ENCODE peak calls at places on chromosomes 7 and 10, in ten cellular contexts. E is left ventricle myocardium inferior, B is MM.1S, J is foreskin keratinocyte, S is upper lobe of right lung, P is mammary epithelial cell, N is sigmoid colon, C is HCT116, X is suprapubic skin, L is lower lobe of right lung. V is an unnamed sample.

GRCh38 chr10:75611972-75612331 is 180.5 kb downstream of the LRMDA start:
- DNase-seq in E (no peak), B (no peak), J (no peak), S (no peak), P (no peak), N (no peak), C (no peak), X (no peak), L (no peak), V (no peak)

GRCh38 chr7:80184693-80185092 is 50.1 kb downstream of the GNAI1 start:
- DNase-seq in E (no peak), B (no peak), J (no peak), S (no peak), P (no peak), N (no peak), C (peak; percentile 51), X (no peak), L (no peak), V (no peak)

GRCh38 chr7:157560710-157561522 is 224.1 kb downstream of the DNAJB6 start:
- DNase-seq in E (no peak), B (no peak), J (no peak), S (no peak), P (no peak), N (peak; percentile 51), C (no peak), X (no peak), L (no peak), V (no peak)

GRCh38 chr7:151301471-151302462 is 39.8 kb upstream of the NUB1 start:
- DNase-seq in E (no peak), B (no peak), J (no peak), S (no peak), P (no peak), N (no peak), C (no peak), X (no peak), L (no peak), V (no peak)

GRCh38 chr10:79018591-79019011 is 50.2 kb upstream of the ZMIZ1 start:
- DNase-seq in E (no peak), B (no peak), J (peak; percentile 89), S (peak; percentile 62), P (peak; percentile 95), N (peak; percentile 30), C (no peak), X (peak; percentile 67), L (peak; percentile 40), V (no peak)

GRCh38 chr7:38862666-38863065 is 46.3 kb downstream of the VPS41 start:
- DNase-seq in E (no peak), B (no peak), J (no peak), S (no peak), P (no peak), N (no peak), C (no peak), X (no peak), L (no peak), V (no peak)

GRCh38 chr10:86169506-86170254 is 196.9 kb downstream of the GRID1 start:
- DNase-seq in E (no peak), B (no peak), J (no peak), S (peak; percentile 53), P (no peak), N (peak; percentile 39), C (no peak), X (peak; percentile 33), L (no peak), V (no peak)

GRCh38 chr10:21406595-21407218 is 118.8 kb downstream of the SKIDA1 start:
- DNase-seq in E (no peak), B (no peak), J (no peak), S (no peak), P (no peak), N (no peak), C (no peak), X (no peak), L (no peak), V (no peak)

GRCh38 chr7:2508327-2509231 is 11.0 kb upstream of the LFNG start:
- DNase-seq in E (peak; percentile 79), B (peak; percentile 65), J (no peak), S (peak; percentile 86), P (peak; percentile 68), N (peak; percentile 84), C (no peak), X (no peak), L (peak; percentile 86), V (no peak)

GRCh38 chr7:43117842-43118241 is 5.4 kb downstream of the HECW1 start:
- DNase-seq in E (no peak), B (no peak), J (no peak), S (no peak), P (no peak), N (no peak), C (no peak), X (no peak), L (no peak), V (no peak)

GRCh38 chr10:123522702-123523312 is 143.3 kb upstream of the GPR26 start:
- DNase-seq in E (no peak), B (peak; percentile 49), J (no peak), S (no peak), P (no peak), N (no peak), C (no peak), X (no peak), L (no peak), V (no peak)

GRCh38 chr10:101044117-101044516 is 13.1 kb downstream of the SFXN3 start:
- DNase-seq in E (no peak), B (no peak), J (no peak), S (no peak), P (no peak), N (no peak), C (no peak), X (no peak), L (peak; percentile 3), V (no peak)

GRCh38 chr10:101042118-101042517 is 11.1 kb downstream of the SFXN3 start:
- DNase-seq in E (no peak), B (no peak), J (no peak), S (no peak), P (no peak), N (no peak), C (no peak), X (no peak), L (no peak), V (no peak)

GRCh38 chr10:101042667-101043355 is 11.8 kb downstream of the SFXN3 start:
- DNase-seq in E (peak; percentile 97), B (peak; percentile 96), J (peak; percentile 92), S (peak; percentile 99), P (peak; percentile 96), N (peak; percentile 98), C (peak; percentile 97), X (peak; percentile 99), L (peak; percentile 100), V (peak; percentile 95)

GRCh38 chr10:101041252-101041761 is 10.3 kb downstream of the SFXN3 start:
- DNase-seq in E (peak; percentile 75), B (peak; percentile 78), J (peak; percentile 55), S (no peak), P (peak; percentile 70), N (peak; percentile 93), C (peak; percentile 85), X (peak; percentile 90), L (peak; percentile 74), V (peak; percentile 74)

GRCh38 chr10:101043356-101043707 is 12.3 kb downstream of the SFXN3 start:
- DNase-seq in E (no peak), B (no peak), J (no peak), S (no peak), P (no peak), N (no peak), C (no peak), X (no peak), L (no peak), V (no peak)
- H3K27ac ChIP-seq in E (peak overlapping the region; percentile 93), B (peak overlapping the region; percentile 16), J (peak overlapping the region; percentile 73), S (peak overlapping the region; percentile 91), P (peak overlapping the region; percentile 86), N (peak overlapping the region; percentile 81), C (peak overlapping the region; percentile 84), X (peak overlapping the region; percentile 87), L (peak overlapping the region; percentile 86), V (peak overlapping the region; percentile 62)

GRCh38 chr7:16661924-16662323 is 15.9 kb downstream of the BZW2 start:
- DNase-seq in E (no peak), B (no peak), J (no peak), S (no peak), P (no peak), N (no peak), C (no peak), X (no peak), L (no peak), V (no peak)
- H3K27ac ChIP-seq in E (peak overlapping the region; percentile 84), B (no peak overlapping the region), J (no peak overlapping the region), S (no peak overlapping the region), P (no peak overlapping the region), N (peak overlapping the region; percentile 7), C (no peak overlapping the region), X (no peak overlapping the region), L (no peak overlapping the region), V (no peak overlapping the region)

GRCh38 chr7:155166673-155167370 is 96.7 kb downstream of the HTR5A start:
- DNase-seq in E (no peak), B (no peak), J (no peak), S (no peak), P (peak; percentile 76), N (peak; percentile 86), C (peak; percentile 72), X (peak; percentile 72), L (no peak), V (peak; percentile 68)

GRCh38 chr7:155162422-155162821 is 92.3 kb downstream of the HTR5A start:
- DNase-seq in E (no peak), B (no peak), J (no peak), S (no peak), P (no peak), N (no peak), C (no peak), X (no peak), L (no peak), V (no peak)

GRCh38 chr7:155163696-155164095 is 93.6 kb downstream of the HTR5A start:
- DNase-seq in E (no peak), B (no peak), J (no peak), S (no peak), P (no peak), N (no peak), C (no peak), X (no peak), L (no peak), V (no peak)

GRCh38 chr7:155166108-155166507 is 96.0 kb downstream of the HTR5A start:
- DNase-seq in E (no peak), B (no peak), J (no peak), S (no peak), P (no peak), N (no peak), C (no peak), X (no peak), L (no peak), V (no peak)

GRCh38 chr7:155164316-155164715 is 94.2 kb downstream of the HTR5A start:
- DNase-seq in E (no peak), B (no peak), J (no peak), S (no peak), P (no peak), N (no peak), C (no peak), X (no peak), L (no peak), V (no peak)
- H3K27ac ChIP-seq in E (no peak overlapping the region), B (no peak overlapping the region), J (no peak overlapping the region), S (no peak overlapping the region), P (no peak overlapping the region), N (no peak overlapping the region), C (no peak overlapping the region), X (no peak overlapping the region), L (no peak overlapping the region), V (no peak overlapping the region)

DNA sequence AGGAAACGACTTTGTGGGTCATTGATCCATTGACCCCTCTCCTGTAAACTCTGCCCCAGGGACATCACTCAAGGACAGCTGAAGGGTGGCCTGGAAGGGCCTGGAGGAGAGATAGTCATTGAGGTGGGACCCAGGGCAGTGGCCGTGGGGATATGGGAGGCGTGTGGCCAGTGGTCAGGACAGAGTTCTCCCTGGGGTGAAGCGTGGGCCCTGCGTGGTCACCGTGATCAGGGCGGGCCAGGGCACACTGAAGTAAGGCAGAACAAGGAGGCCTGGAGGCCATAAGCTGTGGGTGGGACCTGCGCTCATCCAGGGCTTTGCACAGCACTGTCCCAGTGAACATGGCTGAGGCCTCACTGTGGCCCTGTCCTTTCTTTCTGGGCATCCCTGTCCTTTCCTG is 177.9 kb downstream of the ZNF248 start:
- DNase-seq in E (no peak), B (no peak), J (no peak), S (no peak), P (no peak), N (no peak), C (no peak), X (no peak), L (no peak), V (no peak)
- H3K27ac ChIP-seq in E (no peak overlapping the region), B (no peak overlapping the region), J (no peak overlapping the region), S (no peak overlapping the region), P (no peak overlapping the region), N (no peak overlapping the region), C (no peak overlapping the region), X (no peak overlapping the region), L (no peak overlapping the region), V (no peak overlapping the region)